ENCODE peak calls at places on chromosomes 11 and 22, in ten cellular contexts. A is caudate nucleus, M is T-helper 1 cell, C is Calu3, Z is neural crest cell, Q is memory B cell, H is tibial nerve, F is HCEC 1CT, W is body of pancreas, B is GM23248. R is an unnamed sample.
A peak's percentile ranks its signal among the peaks of the same experiment; 100 is the strongest.

GRCh38 chr11:31987118-31988005 is 103.5 kb upstream of the RCN1 start:
- DNase-seq in F (no peak), M (no peak), Z (peak; percentile 21), B (peak; percentile 29), C (no peak), A (no peak), W (no peak), H (no peak), Q (no peak), R (no peak)

GRCh38 chr22:30655532-30655931 is 12.1 kb downstream of the DUSP18 start:
- DNase-seq in B (no peak), Z (no peak), F (no peak), M (no peak), C (no peak), W (no peak), H (no peak), Q (no peak), A (no peak), R (no peak)

GRCh38 chr22:43833286-43834240 is 21.5 kb upstream of the EFCAB6 start:
- DNase-seq in C (no peak), Z (no peak), W (no peak), A (no peak), B (no peak), M (no peak), F (no peak), H (no peak), Q (no peak), R (no peak)

GRCh38 chr11:4495487-4495886 is 13.0 kb downstream of the OR52K1 start:
- DNase-seq in W (no peak), H (no peak), M (no peak), C (peak; percentile 19), A (no peak), F (no peak), Z (no peak), B (peak; percentile 7), Q (no peak), R (no peak)

GRCh38 chr11:72736452-72737069 is 15.6 kb downstream of the ARAP1 start:
- DNase-seq in C (no peak), M (peak; percentile 87), Z (no peak), B (peak; percentile 86), W (no peak), F (peak; percentile 80), H (peak; percentile 52), Q (peak; percentile 55), A (no peak), R (no peak)

GRCh38 chr11:111443640-111444039 is 64.6 kb upstream of the POU2AF1 start:
- DNase-seq in B (no peak), A (no peak), Z (no peak), C (no peak), W (no peak), H (no peak), Q (no peak), M (no peak), F (no peak), R (no peak)

GRCh38 chr11:72812604-72812967 is 1.6 kb upstream of the ATG16L2 start:
- DNase-seq in W (no peak), M (no peak), Q (no peak), A (no peak), B (no peak), Z (no peak), F (no peak), H (no peak), C (no peak), R (no peak)

GRCh38 chr22:21712751-21713427 is 22.7 kb downstream of the YPEL1 start:
- DNase-seq in W (peak; percentile 71), Z (peak; percentile 43), F (peak; percentile 67), H (peak; percentile 76), B (peak; percentile 89), M (peak; percentile 55), C (peak; percentile 69), A (peak; percentile 52), Q (peak; percentile 48), R (peak; percentile 74)

GRCh38 chr11:114040706-114041211 is 18.8 kb upstream of the ZBTB16 start:
- DNase-seq in C (no peak), W (no peak), B (peak; percentile 65), Z (no peak), A (no peak), Q (no peak), M (no peak), H (no peak), F (peak; percentile 81), R (peak; percentile 19)

GRCh38 chr11:27926981-27927481 is 180.9 kb downstream of the KIF18A start:
- DNase-seq in F (peak; percentile 85), M (no peak), C (no peak), A (no peak), B (peak; percentile 90), W (no peak), Z (no peak), H (no peak), Q (no peak), R (no peak)

GRCh38 chr11:12598330-12599256 is 75.6 kb upstream of the TEAD1 start:
- DNase-seq in W (no peak), A (no peak), F (no peak), Z (no peak), M (no peak), C (no peak), Q (no peak), B (no peak), H (peak; percentile 39), R (no peak)

GRCh38 chr11:32586576-32587190 is 3.1 kb downstream of the EIF3M start:
- DNase-seq in B (peak; percentile 59), Z (no peak), A (no peak), W (no peak), H (no peak), Q (no peak), F (peak; percentile 40), C (peak; percentile 24), M (peak; percentile 11), R (no peak)

GRCh38 chr11:28628412-28628811 is 520.2 kb downstream of the METTL15 start:
- DNase-seq in A (no peak), M (no peak), W (no peak), Z (no peak), Q (no peak), F (no peak), C (no peak), H (no peak), B (no peak), R (no peak)

GRCh38 chr22:25898707-25899365 is 156.8 kb downstream of the MYO18B start:
- DNase-seq in C (no peak), Z (peak; percentile 14), B (no peak), Q (no peak), M (no peak), W (no peak), F (no peak), H (no peak), A (no peak), R (no peak)

GRCh38 chr22:20843501-20843900 is 15.1 kb downstream of the PI4KA start:
- DNase-seq in A (no peak), C (no peak), W (no peak), B (no peak), F (no peak), M (no peak), H (no peak), Z (no peak), Q (no peak), R (peak; percentile 46)

GRCh38 chr11:117130879-117131278 is 13.2 kb upstream of the PAFAH1B2 start:
- DNase-seq in Z (no peak), F (no peak), H (no peak), M (no peak), B (no peak), A (no peak), W (no peak), Q (no peak), C (peak; percentile 7), R (no peak)

GRCh38 chr11:109371444-109372176 is 50.4 kb upstream of the C11orf87 start:
- DNase-seq in Z (no peak), A (no peak), Q (no peak), H (no peak), C (no peak), W (no peak), B (peak; percentile 24), F (no peak), M (no peak), R (no peak)

GRCh38 chr11:678297-678696 is 16.7 kb downstream of the DEAF1 start:
- DNase-seq in Z (no peak), B (no peak), C (no peak), W (no peak), M (no peak), F (no peak), Q (no peak), A (no peak), H (no peak), R (no peak)

GRCh38 chr11:1572200-1573076 is at the start of gene DUSP8:
- DNase-seq in M (peak; percentile 90), A (peak; percentile 91), Q (peak; percentile 96), H (peak; percentile 88), Z (peak; percentile 78), F (peak; percentile 70), W (peak; percentile 97), C (peak; percentile 95), B (peak; percentile 93), R (peak; percentile 86)

GRCh38 chr22:26845016-26845728 is 187.8 kb downstream of the MIAT start:
- DNase-seq in W (no peak), H (no peak), C (peak; percentile 40), Z (no peak), Q (no peak), F (no peak), B (no peak), A (no peak), M (no peak), R (peak; percentile 5)

GRCh38 chr22:19120829-19121630 is 1.2 kb downstream of the DGCR2 start:
- DNase-seq in Q (no peak), B (peak; percentile 75), M (no peak), H (no peak), C (peak; percentile 65), F (peak; percentile 4), A (no peak), Z (no peak), W (peak; percentile 81), R (peak; percentile 66)

GRCh38 chr11:65032216-65032615 is 5.0 kb downstream of the SNX15 start:
- DNase-seq in B (no peak), Q (no peak), A (no peak), M (no peak), H (no peak), C (no peak), F (no peak), W (no peak), Z (no peak), R (no peak)

GRCh38 chr11:14308114-14308896 is 50.7 kb downstream of the RRAS2 start:
- DNase-seq in H (no peak), B (peak; percentile 74), W (no peak), Q (no peak), C (peak; percentile 8), F (peak; percentile 65), A (no peak), M (peak; percentile 41), Z (no peak), R (peak; percentile 18)

GRCh38 chr11:74311352-74311926 is at the start of gene P4HA3:
- DNase-seq in Z (peak; percentile 56), M (peak; percentile 20), A (no peak), B (peak; percentile 82), H (peak; percentile 24), F (no peak), C (peak; percentile 64), W (peak; percentile 79), Q (peak; percentile 4), R (no peak)

GRCh38 chr22:40323681-40324083 is 22.6 kb upstream of the ADSL start:
- DNase-seq in Q (no peak), B (peak; percentile 3), M (peak; percentile 76), Z (no peak), C (no peak), W (no peak), F (no peak), A (no peak), H (no peak), R (no peak)

GRCh38 chr11:110679323-110679980 is 32.8 kb downstream of the ARHGAP20 start:
- DNase-seq in Z (no peak), F (peak; percentile 88), W (no peak), B (peak; percentile 40), A (no peak), C (no peak), H (no peak), Q (no peak), M (no peak), R (no peak)

GRCh38 chr22:20395181-20395896 is 1.4 kb downstream of the ZNF74 start:
- DNase-seq in M (no peak), Q (no peak), Z (no peak), W (no peak), A (no peak), F (no peak), B (no peak), H (no peak), C (no peak), R (no peak)

GRCh38 chr11:64304316-64305072 is 830 bp upstream of the ESRRA start:
- DNase-seq in W (peak; percentile 95), C (peak; percentile 96), A (peak; percentile 81), H (peak; percentile 94), B (peak; percentile 95), M (peak; percentile 91), Z (peak; percentile 98), F (peak; percentile 89), Q (peak; percentile 92), R (peak; percentile 92)

R was measured in T47D.